ENCODE peak calls at places on chromosome 3, in eight cellular contexts. P, W, R, S, U, M, D and T are unnamed samples.
A peak's percentile ranks its signal among the peaks of the same experiment; 100 is the strongest.

GRCh38 chr3:62103531-62103930 is 269.8 kb downstream of the FEZF2 start:
- DNase-seq in P (no peak), W (no peak), R (no peak), S (no peak), U (no peak), M (no peak), D (no peak), T (no peak)

GRCh38 chr3:68973635-68974034 is 39.8 kb downstream of the EOGT start:
- DNase-seq in P (no peak), W (no peak), R (no peak), S (no peak), U (peak; percentile 17), M (no peak), D (no peak), T (no peak)

GRCh38 chr3:130903412-130903908 is 9.6 kb downstream of the ATP2C1 start:
- DNase-seq in P (no peak), W (no peak), R (no peak), S (no peak), U (no peak), M (no peak), D (no peak), T (no peak)

GRCh38 chr3:195160257-195160898 is 110.6 kb downstream of the XXYLT1 start:
- DNase-seq in P (peak; percentile 70), W (no peak), R (no peak), S (no peak), U (no peak), M (no peak), D (no peak), T (no peak)

GRCh38 chr3:104825116-104825515 is 541.6 kb upstream of the ALCAM start:
- DNase-seq in P (no peak), W (no peak), R (no peak), S (no peak), U (peak; percentile 91), M (no peak), D (no peak), T (no peak)

GRCh38 chr3:194323785-194324735 is 27.1 kb downstream of the CPN2 start:
- DNase-seq in P (no peak), W (no peak), R (no peak), S (no peak), U (no peak), M (no peak), D (peak; percentile 37), T (no peak)

GRCh38 chr3:107206141-107206540 is 171.1 kb upstream of the CCDC54 start:
- DNase-seq in P (peak; percentile 13), W (no peak), R (peak; percentile 77), S (no peak), U (peak; percentile 90), M (no peak), D (no peak), T (no peak)

GRCh38 chr3:264394-265156 is 68.0 kb downstream of the CHL1 start:
- DNase-seq in P (no peak), W (no peak), R (no peak), S (no peak), U (peak; percentile 9), M (no peak), D (no peak), T (no peak)

GRCh38 chr3:130800829-130801228 is 54.2 kb upstream of the PIK3R4 start:
- DNase-seq in P (no peak), W (no peak), R (no peak), S (no peak), U (no peak), M (no peak), D (no peak), T (no peak)

GRCh38 chr3:89043406-89043947 is 63.9 kb upstream of the EPHA3 start:
- DNase-seq in P (no peak), W (no peak), R (no peak), S (no peak), U (no peak), M (no peak), D (no peak), T (no peak)

GRCh38 chr3:38738630-38739395 is 77.2 kb downstream of the SCN10A start:
- DNase-seq in P (peak; percentile 59), W (no peak), R (peak; percentile 58), S (no peak), U (peak; percentile 71), M (no peak), D (no peak), T (no peak)

GRCh38 chr3:80526153-80526552 is 758.4 kb upstream of the ROBO1 start:
- DNase-seq in P (no peak), W (no peak), R (no peak), S (no peak), U (no peak), M (no peak), D (no peak), T (no peak)

GRCh38 chr3:12180218-12180617 is 21.5 kb upstream of the TIMP4 start:
- DNase-seq in P (peak; percentile 58), W (no peak), R (peak; percentile 84), S (no peak), U (peak; percentile 93), M (no peak), D (no peak), T (no peak)